ENCODE peak calls at places on chromosomes 2 and 18, in ten cellular contexts. S, K, U, J, P, R, F, E, G and N are unnamed samples.
A peak's percentile ranks its signal among the peaks of the same experiment; 100 is the strongest.

GRCh38 chr2:176729706-176730569 is 460.7 kb downstream of the MTX2 start:
- DNase-seq in S (no peak), K (no peak), U (peak; percentile 49), J (peak; percentile 82), P (no peak), R (peak; percentile 18), F (no peak), E (no peak), G (no peak), N (peak; percentile 53)

GRCh38 chr2:71499691-71500090 is 46.3 kb downstream of the DYSF start:
- DNase-seq in S (no peak), K (no peak), U (no peak), J (no peak), P (no peak), R (no peak), F (no peak), E (no peak), G (no peak), N (no peak)

GRCh38 chr18:33839452-33840225 is 261.6 kb downstream of the ASXL3 start:
- DNase-seq in S (peak; percentile 89), K (no peak), U (no peak), J (no peak), P (peak; percentile 5), R (peak; percentile 78), F (peak; percentile 92), E (no peak), G (no peak), N (peak; percentile 86)

GRCh38 chr2:236661762-236662110 is 92.1 kb downstream of the ACKR3 start:
- DNase-seq in S (no peak), K (no peak), U (no peak), J (no peak), P (no peak), R (no peak), F (no peak), E (no peak), G (no peak), N (no peak)

GRCh38 chr2:200861617-200862016 is 2.8 kb downstream of the CLK1 start:
- DNase-seq in S (no peak), K (no peak), U (no peak), J (no peak), P (no peak), R (no peak), F (no peak), E (no peak), G (no peak), N (no peak)

GRCh38 chr18:2627821-2628276 is 27.7 kb upstream of the SMCHD1 start:
- DNase-seq in S (no peak), K (no peak), U (no peak), J (no peak), P (no peak), R (no peak), F (no peak), E (no peak), G (no peak), N (no peak)

GRCh38 chr2:181368036-181368435 is 89.2 kb upstream of the ITGA4 start:
- DNase-seq in S (no peak), K (no peak), U (no peak), J (no peak), P (no peak), R (no peak), F (no peak), E (no peak), G (no peak), N (no peak)

GRCh38 chr2:236045264-236046235 is 122.6 kb downstream of the GBX2 start:
- DNase-seq in S (no peak), K (peak; percentile 66), U (no peak), J (no peak), P (no peak), R (peak; percentile 19), F (peak; percentile 60), E (no peak), G (no peak), N (no peak)

GRCh38 chr18:79317718-79318117 is 78.0 kb upstream of the NFATC1 start:
- DNase-seq in S (no peak), K (no peak), U (no peak), J (no peak), P (no peak), R (no peak), F (no peak), E (no peak), G (no peak), N (peak; percentile 3)

GRCh38 chr2:7044253-7045250 is 127.3 kb downstream of the RNF144A start:
- DNase-seq in S (peak; percentile 57), K (peak; percentile 88), U (peak; percentile 81), J (no peak), P (peak; percentile 67), R (peak; percentile 74), F (peak; percentile 77), E (peak; percentile 57), G (peak; percentile 54), N (peak; percentile 53)

GRCh38 chr2:203861607-203862006 is 6.0 kb upstream of the CTLA4 start:
- DNase-seq in S (no peak), K (no peak), U (no peak), J (no peak), P (no peak), R (no peak), F (no peak), E (no peak), G (no peak), N (no peak)

GRCh38 chr2:120289221-120289906 is 36.7 kb downstream of the RALB start:
- DNase-seq in S (no peak), K (no peak), U (no peak), J (no peak), P (no peak), R (no peak), F (no peak), E (no peak), G (no peak), N (peak; percentile 10)

GRCh38 chr2:221189431-221189830 is 382.7 kb downstream of the EPHA4 start:
- DNase-seq in S (no peak), K (no peak), U (no peak), J (no peak), P (no peak), R (peak; percentile 52), F (no peak), E (no peak), G (no peak), N (no peak)

GRCh38 chr2:67867735-67868134 is 195.1 kb downstream of the C1D start:
- DNase-seq in S (no peak), K (no peak), U (no peak), J (no peak), P (peak; percentile 17), R (no peak), F (no peak), E (no peak), G (no peak), N (no peak)

GRCh38 chr2:124027182-124027581 is 2.1 kb downstream of the CNTNAP5 start:
- DNase-seq in S (peak; percentile 67), K (no peak), U (no peak), J (no peak), P (peak; percentile 46), R (peak; percentile 96), F (peak; percentile 67), E (no peak), G (no peak), N (peak; percentile 95)

GRCh38 chr2:53208815-53209214 is 558.8 kb upstream of the CHAC2 start:
- DNase-seq in S (no peak), K (no peak), U (no peak), J (no peak), P (no peak), R (no peak), F (peak; percentile 65), E (no peak), G (no peak), N (peak; percentile 61)

GRCh38 chr2:210707900-210708299 is 151.5 kb downstream of the CPS1 start:
- DNase-seq in S (no peak), K (no peak), U (no peak), J (no peak), P (no peak), R (no peak), F (no peak), E (no peak), G (no peak), N (no peak)

GRCh38 chr2:23287250-23287704 is 97.7 kb upstream of the KLHL29 start:
- DNase-seq in S (no peak), K (no peak), U (no peak), J (no peak), P (peak; percentile 38), R (no peak), F (no peak), E (no peak), G (peak; percentile 66), N (no peak)

GRCh38 chr2:37869756-37870155 is 55.3 kb upstream of the RMDN2 start:
- DNase-seq in S (no peak), K (no peak), U (no peak), J (no peak), P (peak; percentile 26), R (no peak), F (no peak), E (no peak), G (no peak), N (no peak)

GRCh38 chr2:627926-628560 is 49.2 kb downstream of the TMEM18 start:
- DNase-seq in S (no peak), K (no peak), U (no peak), J (no peak), P (no peak), R (no peak), F (no peak), E (no peak), G (no peak), N (no peak)

GRCh38 chr2:70088508-70089219 is 1.4 kb downstream of the PCBP1 start:
- DNase-seq in S (peak; percentile 60), K (no peak), U (no peak), J (no peak), P (no peak), R (peak; percentile 88), F (peak; percentile 92), E (no peak), G (no peak), N (peak; percentile 61)

GRCh38 chr2:172248381-172249173 is 145.9 kb upstream of the DLX2 start:
- DNase-seq in S (no peak), K (no peak), U (no peak), J (no peak), P (peak; percentile 28), R (peak; percentile 92), F (no peak), E (no peak), G (no peak), N (no peak)